ENCODE peak calls at places on chromosomes 3 and 15, in six cellular contexts. R is cardiac fibroblast, F is AG04450, T is GM10248, H is osteoblast, O is adrenal gland. W is an unnamed sample.

GRCh38 chr15:60328852-60329443 is 68.8 kb downstream of the ANXA2 start:
- DNase-seq in R (peak; percentile 55), F (no peak), T (no peak), H (no peak), O (no peak), W (peak; percentile 36)

GRCh38 chr3:15042936-15043335 is 22.2 kb downstream of the MRPS25 start:
- DNase-seq in R (peak; percentile 22), F (no peak), T (no peak), H (no peak), O (no peak), W (no peak)

GRCh38 chr3:101351834-101352233 is 31.5 kb upstream of the IMPG2 start:
- DNase-seq in R (peak; percentile 2), F (no peak), T (no peak), H (no peak), O (no peak), W (no peak)

GRCh38 chr3:195859846-195860411 is 48.2 kb upstream of the MUC4 start:
- DNase-seq in R (no peak), F (no peak), T (no peak), H (peak; percentile 45), O (no peak), W (no peak)

GRCh38 chr3:46538803-46539442 is 27.2 kb downstream of the LRRC2 start:
- DNase-seq in R (peak; percentile 41), F (no peak), T (peak; percentile 75), H (peak; percentile 83), O (peak; percentile 66), W (peak; percentile 71)

GRCh38 chr3:151226088-151226563 is 23.1 kb upstream of the GPR171 start:
- DNase-seq in R (peak; percentile 81), F (no peak), T (no peak), H (peak; percentile 58), O (no peak), W (no peak)

GRCh38 chr3:195905970-195906864 is 2.1 kb downstream of the TNK2 start:
- DNase-seq in R (no peak), F (no peak), T (no peak), H (peak; percentile 71), O (no peak), W (peak; percentile 17)

GRCh38 chr15:41944313-41944940 is 27.9 kb downstream of the EHD4 start:
- DNase-seq in R (peak; percentile 91), F (peak; percentile 78), T (no peak), H (peak; percentile 90), O (peak; percentile 87), W (no peak)

GRCh38 chr15:68482246-68482645 is 50.3 kb upstream of the ITGA11 start:
- DNase-seq in R (no peak), F (no peak), T (no peak), H (no peak), O (no peak), W (no peak)

GRCh38 chr3:23044463-23044862 is 158.7 kb upstream of the UBE2E2 start:
- DNase-seq in R (no peak), F (no peak), T (no peak), H (no peak), O (no peak), W (no peak)

GRCh38 chr15:52143862-52144261 is 31.3 kb upstream of the BCL2L10 start:
- DNase-seq in R (peak; percentile 92), F (peak; percentile 46), T (no peak), H (peak; percentile 94), O (no peak), W (no peak)

GRCh38 chr15:40295297-40295696 is 12.4 kb upstream of the ANKRD63 start:
- DNase-seq in R (no peak), F (no peak), T (no peak), H (peak; percentile 77), O (no peak), W (peak; percentile 15)

GRCh38 chr3:71441217-71441924 is 142.2 kb downstream of the FOXP1 start:
- DNase-seq in R (peak; percentile 27), F (no peak), T (no peak), H (no peak), O (no peak), W (no peak)

GRCh38 chr3:179410999-179411398 is 40.3 kb downstream of the GNB4 start:
- DNase-seq in R (no peak), F (no peak), T (no peak), H (no peak), O (no peak), W (no peak)

GRCh38 chr3:195135921-195136320 is 135.0 kb downstream of the XXYLT1 start:
- DNase-seq in R (no peak), F (no peak), T (no peak), H (peak; percentile 41), O (peak; percentile 81), W (no peak)

GRCh38 chr3:90091557-90091956 is 984.1 kb downstream of the EPHA3 start:
- DNase-seq in R (peak; percentile 92), F (no peak), T (no peak), H (no peak), O (no peak), W (no peak)

GRCh38 chr3:104835376-104835775 is 531.3 kb upstream of the ALCAM start:
- DNase-seq in R (no peak), F (no peak), T (no peak), H (no peak), O (no peak), W (no peak)

GRCh38 chr3:169929830-169930519 is 18.6 kb downstream of the SAMD7 start:
- DNase-seq in R (no peak), F (no peak), T (peak; percentile 45), H (no peak), O (no peak), W (peak; percentile 29)

GRCh38 chr15:80288131-80288530 is 36.1 kb upstream of the CTXND1 start:
- DNase-seq in R (no peak), F (no peak), T (no peak), H (no peak), O (no peak), W (no peak)

GRCh38 chr3:78647735-78648134 is 1120.1 kb downstream of the ROBO1 start:
- DNase-seq in R (peak; percentile 10), F (no peak), T (no peak), H (no peak), O (no peak), W (no peak)

GRCh38 chr3:194189243-194189791 is 53.4 kb downstream of the HES1 start:
- DNase-seq in R (peak; percentile 62), F (no peak), T (no peak), H (peak; percentile 89), O (no peak), W (no peak)

GRCh38 chr3:142709207-142709606 is 14.6 kb upstream of the TRPC1 start:
- DNase-seq in R (no peak), F (no peak), T (no peak), H (no peak), O (no peak), W (no peak)

GRCh38 chr3:138356666-138357409 is 8.5 kb downstream of the MRAS start:
- DNase-seq in R (no peak), F (no peak), T (no peak), H (no peak), O (no peak), W (no peak)

GRCh38 chr3:106957021-106957420 is 420.2 kb upstream of the CCDC54 start:
- DNase-seq in R (peak; percentile 28), F (peak; percentile 48), T (no peak), H (peak; percentile 46), O (no peak), W (no peak)

GRCh38 chr3:14139771-14140170 is 14.9 kb downstream of the TMEM43 start:
- DNase-seq in R (no peak), F (no peak), T (no peak), H (no peak), O (peak; percentile 50), W (no peak)

GRCh38 chr3:55405436-55405835 is 81.7 kb downstream of the WNT5A start:
- DNase-seq in R (peak; percentile 10), F (no peak), T (no peak), H (no peak), O (no peak), W (no peak)

DNA sequence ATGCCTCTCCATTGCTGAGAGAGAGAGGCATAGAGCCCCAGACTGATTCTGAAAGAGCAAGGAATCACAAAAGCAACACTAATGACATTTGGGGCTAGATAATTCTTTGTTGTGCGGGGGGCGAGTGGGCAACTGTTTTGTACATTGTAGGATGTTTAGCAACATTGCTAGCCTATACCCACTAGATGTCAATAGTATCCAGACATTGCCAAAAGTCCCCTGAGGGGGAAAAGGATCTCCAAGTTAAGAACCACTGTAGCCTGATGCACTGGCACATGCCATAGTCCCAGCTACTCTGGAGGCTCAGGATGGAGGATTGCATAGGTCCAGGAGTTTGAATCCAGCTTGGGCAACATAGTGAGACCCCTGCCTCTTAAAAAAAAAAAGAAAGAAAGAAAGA is 22.8 kb upstream of the GOLM2 start:
- DNase-seq in R (no peak), F (no peak), T (peak; percentile 24), H (no peak), O (no peak), W (no peak)
- TF ChIP-seq CTCF in R (no peak), F (no peak), T (no peak), H (no peak), O (no peak), W (no peak)

GRCh38 chr3:28290863-28291300 is 49.5 kb downstream of the CMC1 start:
- DNase-seq in R (no peak), F (no peak), T (no peak), H (no peak), O (no peak), W (no peak)

GRCh38 chr3:28291577-28291976 is 50.2 kb downstream of the CMC1 start:
- DNase-seq in R (no peak), F (no peak), T (no peak), H (no peak), O (no peak), W (no peak)

GRCh38 chr3:28287046-28287445 is 45.6 kb downstream of the CMC1 start:
- DNase-seq in R (no peak), F (no peak), T (no peak), H (no peak), O (no peak), W (no peak)

DNA sequence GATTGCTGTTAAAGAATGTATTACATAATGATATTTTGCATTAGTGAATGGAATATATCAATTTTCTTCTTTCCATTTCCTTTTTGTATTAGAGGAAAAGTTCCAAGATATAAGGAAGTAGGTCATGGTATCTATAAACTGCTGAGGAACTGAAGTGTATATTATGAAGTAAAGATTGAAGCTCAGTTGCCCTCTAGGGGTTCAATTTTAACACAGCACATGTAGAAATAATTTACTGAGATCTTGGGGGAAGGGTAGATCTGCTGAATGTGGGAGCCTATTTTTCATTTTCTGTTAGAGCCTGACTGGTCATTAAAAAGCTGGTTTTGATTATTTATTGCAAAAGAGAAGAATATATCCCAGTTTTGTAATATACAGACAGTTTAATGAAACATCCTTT is 45.2 kb downstream of the CMC1 start:
- DNase-seq in R (peak; percentile 72), F (no peak), T (peak; percentile 15), H (no peak), O (no peak), W (peak; percentile 17)
- TF ChIP-seq CTCF in R (peak; percentile 50), F (peak; percentile 65), T (peak; percentile 46), H (peak; percentile 60), O (peak; percentile 58), W (peak; percentile 28)

GRCh38 chr3:128425846-128426127 is 40.9 kb downstream of the DNAJB8 start:
- DNase-seq in R (no peak), F (no peak), T (no peak), H (no peak), O (no peak), W (no peak)
- TF ChIP-seq CTCF in R (no peak), F (no peak), T (no peak), H (no peak), O (no peak), W (no peak)

DNA sequence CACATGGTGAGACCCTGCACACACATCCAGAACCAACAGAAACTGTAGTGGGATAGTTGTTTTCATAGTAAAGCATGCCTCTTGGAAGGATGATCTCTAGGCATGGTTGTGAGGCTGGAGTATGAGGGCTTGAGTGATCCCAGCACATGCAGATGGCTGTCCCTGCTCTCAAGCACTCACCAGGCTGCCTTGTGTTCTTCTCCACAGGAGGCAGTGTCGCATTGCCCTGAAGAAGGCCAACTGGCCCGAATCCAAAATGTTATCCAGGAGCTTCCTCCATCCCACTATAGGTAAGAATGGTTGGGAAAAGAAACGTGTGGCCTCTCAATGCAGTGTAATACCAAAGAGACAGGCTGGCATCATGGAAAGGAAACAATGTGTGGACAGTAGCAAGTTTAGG is 82.7 kb downstream of the TMEM39A start:
- DNase-seq in R (no peak), F (no peak), T (no peak), H (no peak), O (no peak), W (no peak)
- TF ChIP-seq CTCF in R (peak; percentile 15), F (peak; percentile 13), T (no peak), H (no peak), O (no peak), W (no peak)